ENCODE peak calls at places on chromosome 1, in six cellular contexts. O is PC-3; R is fibroblast of the conjunctiva; H is T-cell; L is NCI-H1694 treated with DMSO at 0.1 percent for 48 hours; C is stimulated activated CD4-positive, alpha-beta T cell treated with anti-CD3 and anti-CD28 coated beads, Interleukin-1b, Interleukin-23, amount 100 ng/mL, for 1 hour. G is an unnamed sample.

GRCh38 chr1:205598841-205599666 is 32.8 kb downstream of the ELK4 start:
- DNase-seq in L (no peak), C (no peak), R (peak; percentile 92), O (no peak), H (no peak), G (peak; percentile 22)

GRCh38 chr1:162283657-162284056 is 93.0 kb downstream of the SPATA46 start:
- DNase-seq in L (no peak), C (no peak), R (no peak), O (no peak), H (no peak), G (no peak)

GRCh38 chr1:219161371-219161975 is 12.2 kb upstream of the LYPLAL1 start:
- DNase-seq in R (no peak), H (no peak), L (no peak), C (no peak), O (no peak), G (no peak)

GRCh38 chr1:172406968-172407367 is 13.5 kb upstream of the C1orf105 start:
- DNase-seq in L (no peak), H (no peak), R (no peak), O (no peak), C (no peak), G (no peak)

GRCh38 chr1:40337448-40337847 is 20.4 kb upstream of the COL9A2 start:
- DNase-seq in O (no peak), L (no peak), R (no peak), C (no peak), H (no peak), G (no peak)

GRCh38 chr1:227893696-227894305 is 53.9 kb downstream of the WNT9A start:
- DNase-seq in O (no peak), R (no peak), C (no peak), L (no peak), H (no peak), G (peak; percentile 60)

GRCh38 chr1:109762821-109763645 is 690 bp downstream of the EPS8L3 start:
- DNase-seq in L (no peak), H (no peak), C (no peak), R (no peak), O (peak; percentile 53), G (peak; percentile 21)

GRCh38 chr1:173113015-173113741 is 62.4 kb upstream of the TNFSF18 start:
- DNase-seq in C (no peak), O (peak; percentile 99), L (no peak), R (no peak), H (no peak), G (peak; percentile 94)

GRCh38 chr1:16026723-16027484 is 5.1 kb downstream of the CLCNKA start:
- DNase-seq in O (no peak), H (peak; percentile 49), C (no peak), L (no peak), R (no peak), G (no peak)

GRCh38 chr1:32801096-32801713 is 16.0 kb downstream of the YARS1 start:
- DNase-seq in L (no peak), H (peak; percentile 40), C (no peak), O (peak; percentile 95), R (no peak), G (peak; percentile 88)

GRCh38 chr1:71296551-71296950 is 215.7 kb upstream of the ZRANB2 start:
- DNase-seq in O (no peak), L (no peak), C (no peak), R (no peak), H (no peak), G (peak; percentile 88)

GRCh38 chr1:230268371-230269170 is 157.6 kb downstream of the PGBD5 start:
- DNase-seq in L (peak; percentile 79), H (no peak), C (no peak), R (peak; percentile 68), O (peak; percentile 80), G (peak; percentile 23)

GRCh38 chr1:45299296-45299695 is 27.4 kb upstream of the HPDL start:
- DNase-seq in C (no peak), O (no peak), L (no peak), R (no peak), H (no peak), G (no peak)

GRCh38 chr1:39608906-39609305 is 30.5 kb downstream of the HEYL start:
- DNase-seq in H (no peak), O (no peak), R (no peak), L (no peak), C (no peak), G (no peak)

GRCh38 chr1:37919277-37919676 is 27.6 kb downstream of the INPP5B start:
- DNase-seq in C (no peak), H (no peak), O (peak; percentile 48), R (no peak), L (no peak), G (peak; percentile 7)

GRCh38 chr1:223515416-223515815 is 122.2 kb downstream of the CCDC185 start:
- DNase-seq in O (no peak), L (no peak), H (peak; percentile 19), C (no peak), R (no peak), G (no peak)

GRCh38 chr1:31633117-31633516 is 11.6 kb downstream of the PEF1 start:
- DNase-seq in C (no peak), O (peak; percentile 43), H (no peak), R (no peak), L (no peak), G (no peak)

GRCh38 chr1:185017966-185018365 is 27.4 kb upstream of the RNF2 start:
- DNase-seq in R (no peak), C (no peak), L (no peak), O (no peak), H (no peak), G (no peak)